ENCODE peak calls at places on chromosome 3, in eight cellular contexts. Q is heart left ventricle, H is HCT116, Y is sigmoid colon, O is tibial nerve, R is K562, I is transverse colon, E is IMR-90. B is an unnamed sample.

GRCh38 chr3:147758786-147759185 is 349.6 kb downstream of the ZIC1 start:
- DNase-seq in Q (no peak), H (no peak), Y (no peak), O (peak; percentile 4), R (no peak), I (no peak), E (no peak), B (no peak)

GRCh38 chr3:111621535-111621934 is 26.4 kb upstream of the ZBED2 start:
- DNase-seq in Q (no peak), H (peak; percentile 45), Y (no peak), O (no peak), R (peak; percentile 44), I (no peak), E (no peak), B (no peak)

GRCh38 chr3:174397848-174398247 is 461.3 kb upstream of the NAALADL2 start:
- DNase-seq in Q (no peak), H (peak; percentile 22), Y (no peak), O (no peak), R (no peak), I (no peak), E (peak; percentile 50), B (no peak)

GRCh38 chr3:140859592-140860336 is 81.9 kb upstream of the SLC25A36 start:
- DNase-seq in Q (no peak), H (no peak), Y (no peak), O (no peak), R (no peak), I (no peak), E (no peak), B (no peak)

GRCh38 chr3:126976906-126977305 is 6.0 kb upstream of the PLXNA1 start:
- DNase-seq in Q (no peak), H (no peak), Y (no peak), O (no peak), R (no peak), I (no peak), E (no peak), B (no peak)

GRCh38 chr3:56890448-56891083 is 88.8 kb upstream of the ARHGEF3 start:
- DNase-seq in Q (no peak), H (no peak), Y (no peak), O (no peak), R (no peak), I (no peak), E (no peak), B (no peak)

GRCh38 chr3:43691120-43692002 is 623 bp downstream of the ABHD5 start:
- DNase-seq in Q (peak; percentile 77), H (peak; percentile 68), Y (peak; percentile 82), O (peak; percentile 44), R (peak; percentile 91), I (peak; percentile 82), E (peak; percentile 22), B (peak; percentile 90)

GRCh38 chr3:62875103-62876002 is at the start of gene CADPS:
- DNase-seq in Q (peak; percentile 34), H (no peak), Y (no peak), O (no peak), R (no peak), I (peak; percentile 13), E (no peak), B (peak; percentile 64)

GRCh38 chr3:171488479-171488878 is 28.3 kb upstream of the TNIK start:
- DNase-seq in Q (no peak), H (no peak), Y (no peak), O (no peak), R (no peak), I (no peak), E (no peak), B (no peak)

GRCh38 chr3:33063651-33064051 is 33.3 kb downstream of the GLB1 start:
- DNase-seq in Q (no peak), H (no peak), Y (no peak), O (no peak), R (no peak), I (no peak), E (peak; percentile 23), B (no peak)

GRCh38 chr3:188360364-188360881 is 206.5 kb downstream of the LPP start:
- DNase-seq in Q (no peak), H (no peak), Y (no peak), O (no peak), R (no peak), I (no peak), E (no peak), B (no peak)

GRCh38 chr3:14818804-14819500 is at the start of gene FGD5:
- DNase-seq in Q (no peak), H (no peak), Y (no peak), O (no peak), R (no peak), I (no peak), E (no peak), B (peak; percentile 35)

GRCh38 chr3:14819671-14820070 is 909 bp downstream of the FGD5 start:
- DNase-seq in Q (no peak), H (no peak), Y (no peak), O (no peak), R (no peak), I (no peak), E (no peak), B (no peak)

GRCh38 chr3:14814473-14814872 is 4.3 kb upstream of the FGD5 start:
- DNase-seq in Q (no peak), H (no peak), Y (no peak), O (no peak), R (no peak), I (no peak), E (no peak), B (no peak)

GRCh38 chr3:14820156-14820555 is 1.4 kb downstream of the FGD5 start:
- DNase-seq in Q (no peak), H (no peak), Y (no peak), O (no peak), R (no peak), I (no peak), E (no peak), B (no peak)

GRCh38 chr3:14816359-14816758 is 2.4 kb upstream of the FGD5 start:
- DNase-seq in Q (no peak), H (no peak), Y (no peak), O (no peak), R (no peak), I (no peak), E (no peak), B (no peak)
- H3K27me3 ChIP-seq in Q (peaks cover 4% of the 10 kb centered on the region), H (peaks cover 15% of the 10 kb centered on the region), Y (peaks cover 14% of the 10 kb centered on the region), O (no peaks in the 10 kb centered on the region), R (peaks cover 70% of the 10 kb centered on the region), I (peaks cover 19% of the 10 kb centered on the region), E (peaks cover 21% of the 10 kb centered on the region), B (peaks cover under 1% of the 10 kb centered on the region)

GRCh38 chr3:81743096-81744025 is 18.1 kb downstream of the GBE1 start:
- DNase-seq in Q (no peak), H (peak; percentile 62), Y (peak; percentile 74), O (peak; percentile 52), R (peak; percentile 80), I (no peak), E (peak; percentile 98), B (no peak)
- TF ChIP-seq POLR2A in Q (no peak), H (no peak), Y (no peak), O (no peak), R (no peak), I (no peak), E (no peak), B (no peak)

GRCh38 chr3:105997466-105997799 is 128.6 kb upstream of the CBLB start:
- DNase-seq in Q (no peak), H (no peak), Y (no peak), O (no peak), R (no peak), I (no peak), E (no peak), B (no peak)

GRCh38 chr3:105999856-106000255 is 131.0 kb upstream of the CBLB start:
- DNase-seq in Q (no peak), H (no peak), Y (no peak), O (no peak), R (peak; percentile 75), I (no peak), E (no peak), B (no peak)

GRCh38 chr3:106001923-106002322 is 133.1 kb upstream of the CBLB start:
- DNase-seq in Q (no peak), H (no peak), Y (no peak), O (no peak), R (no peak), I (no peak), E (no peak), B (no peak)

GRCh38 chr3:105996781-105997180 is 128.0 kb upstream of the CBLB start:
- DNase-seq in Q (no peak), H (no peak), Y (no peak), O (no peak), R (no peak), I (no peak), E (no peak), B (no peak)

DNA sequence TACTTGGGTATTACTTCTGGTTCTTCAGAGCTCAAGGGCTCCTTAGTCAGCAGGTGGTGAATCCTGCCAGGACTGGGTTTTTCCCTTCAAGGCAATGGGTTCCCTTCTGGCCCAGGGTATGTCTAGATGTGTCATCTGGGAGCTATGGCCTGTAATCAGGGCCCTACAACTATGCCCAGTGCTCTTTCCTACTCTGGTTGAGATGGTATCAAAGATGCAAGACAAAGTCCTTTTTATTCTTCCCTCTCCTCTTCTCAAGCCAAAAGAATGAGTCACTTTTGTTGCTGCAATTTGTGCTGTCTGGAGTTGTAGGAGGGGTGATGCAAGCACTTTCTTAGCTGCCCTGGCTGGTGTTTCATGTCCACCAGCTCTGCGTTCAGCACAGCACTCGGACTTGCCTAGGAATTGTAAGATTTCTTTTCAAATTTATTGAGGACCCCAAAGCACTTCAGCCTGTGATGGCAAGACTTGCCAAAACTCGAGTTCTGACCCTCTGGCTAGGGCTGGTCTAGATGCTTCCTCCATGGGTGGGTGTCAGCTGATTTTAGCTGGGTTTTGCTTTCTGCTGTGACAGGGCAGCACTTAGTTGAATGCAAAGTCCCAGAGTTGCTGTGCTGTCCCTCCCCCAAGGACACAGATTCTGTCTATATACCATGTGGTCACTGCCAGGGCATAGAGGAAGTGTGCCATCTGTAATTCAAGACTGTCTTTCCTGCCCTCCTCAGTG is 129.2 kb upstream of the CBLB start:
- DNase-seq in Q (peak; percentile 38), H (peak; percentile 19), Y (no peak), O (no peak), R (peak; percentile 28), I (no peak), E (peak; percentile 95), B (no peak)
- H3K4me3 ChIP-seq in Q (no peak overlapping the region), H (no peak overlapping the region), Y (no peak overlapping the region), O (no peak overlapping the region), R (no peak overlapping the region), I (no peak overlapping the region), E (peak overlapping the region; percentile 22), B (no peak overlapping the region)

GRCh38 chr3:195023576-195023975 is 247.4 kb downstream of the XXYLT1 start:
- DNase-seq in Q (no peak), H (no peak), Y (no peak), O (no peak), R (no peak), I (no peak), E (no peak), B (no peak)

GRCh38 chr3:195020185-195020584 is 250.8 kb downstream of the XXYLT1 start:
- DNase-seq in Q (no peak), H (no peak), Y (no peak), O (no peak), R (no peak), I (no peak), E (no peak), B (no peak)

GRCh38 chr3:195021674-195022073 is 249.3 kb downstream of the XXYLT1 start:
- DNase-seq in Q (no peak), H (no peak), Y (peak; percentile 42), O (no peak), R (no peak), I (no peak), E (no peak), B (no peak)

GRCh38 chr3:195023989-195024388 is 247.0 kb downstream of the XXYLT1 start:
- DNase-seq in Q (no peak), H (no peak), Y (peak; percentile 32), O (no peak), R (no peak), I (no peak), E (no peak), B (no peak)

GRCh38 chr3:195020921-195021320 is 250.0 kb downstream of the XXYLT1 start:
- DNase-seq in Q (no peak), H (no peak), Y (peak; percentile 4), O (no peak), R (no peak), I (no peak), E (no peak), B (no peak)
- H3K27me3 ChIP-seq in Q (no peaks in the 10 kb centered on the region), H (peaks cover 40% of the 10 kb centered on the region), Y (no peaks in the 10 kb centered on the region), O (no peaks in the 10 kb centered on the region), R (peaks cover 34% of the 10 kb centered on the region), I (peaks cover 12% of the 10 kb centered on the region), E (peaks cover 41% of the 10 kb centered on the region), B (no peaks in the 10 kb centered on the region)